ENCODE peak calls at places on chromosomes 3 and 15, in nine cellular contexts. One of them, this sample, is unnamed.

GRCh38 chr3:113948015-113948917 is 453 bp downstream of the ZDHHC23 start:
- DNase-seq in left ventricle myocardium inferior: no peak
- DNase-seq in coronary artery: peak; percentile 73
- DNase-seq in CD4-positive, alpha-beta memory T cell: peak; percentile 40
- DNase-seq in WERI-Rb-1: peak; percentile 61
- DNase-seq in cardiac muscle cell: no peak
- DNase-seq in AG04450: no peak
- DNase-seq in OCI-LY7: peak; percentile 77
- DNase-seq in SK-N-SH: peak; percentile 70
- DNase-seq in this sample: peak; percentile 26

GRCh38 chr15:92846716-92847115 is 53.4 kb upstream of the CHD2 start:
- DNase-seq in cardiac muscle cell: peak; percentile 21
- DNase-seq in left ventricle myocardium inferior: no peak
- DNase-seq in AG04450: peak; percentile 32
- DNase-seq in WERI-Rb-1: no peak
- DNase-seq in OCI-LY7: no peak
- DNase-seq in CD4-positive, alpha-beta memory T cell: no peak
- DNase-seq in coronary artery: no peak
- DNase-seq in SK-N-SH: no peak
- DNase-seq in this sample: no peak

GRCh38 chr15:95953032-95953431 is 377.5 kb upstream of the NR2F2 start:
- DNase-seq in coronary artery: no peak
- DNase-seq in AG04450: no peak
- DNase-seq in left ventricle myocardium inferior: no peak
- DNase-seq in WERI-Rb-1: no peak
- DNase-seq in cardiac muscle cell: no peak
- DNase-seq in OCI-LY7: no peak
- DNase-seq in SK-N-SH: no peak
- DNase-seq in CD4-positive, alpha-beta memory T cell: no peak
- DNase-seq in this sample: no peak

GRCh38 chr15:29698030-29698701 is 124.1 kb downstream of the TJP1 start:
- DNase-seq in SK-N-SH: no peak
- DNase-seq in OCI-LY7: no peak
- DNase-seq in cardiac muscle cell: peak; percentile 19
- DNase-seq in AG04450: peak; percentile 37
- DNase-seq in left ventricle myocardium inferior: no peak
- DNase-seq in coronary artery: no peak
- DNase-seq in WERI-Rb-1: peak; percentile 93
- DNase-seq in CD4-positive, alpha-beta memory T cell: no peak
- DNase-seq in this sample: no peak

GRCh38 chr3:52406231-52406661 is 38.7 kb downstream of the SEMA3G start:
- DNase-seq in SK-N-SH: no peak
- DNase-seq in OCI-LY7: no peak
- DNase-seq in cardiac muscle cell: no peak
- DNase-seq in left ventricle myocardium inferior: peak; percentile 12
- DNase-seq in WERI-Rb-1: no peak
- DNase-seq in CD4-positive, alpha-beta memory T cell: no peak
- DNase-seq in coronary artery: no peak
- DNase-seq in AG04450: no peak
- DNase-seq in this sample: no peak

GRCh38 chr3:52240886-52241244 is 1.9 kb upstream of the TWF2 start:
- DNase-seq in WERI-Rb-1: no peak
- DNase-seq in SK-N-SH: no peak
- DNase-seq in AG04450: no peak
- DNase-seq in OCI-LY7: no peak
- DNase-seq in CD4-positive, alpha-beta memory T cell: no peak
- DNase-seq in coronary artery: no peak
- DNase-seq in left ventricle myocardium inferior: no peak
- DNase-seq in cardiac muscle cell: no peak
- DNase-seq in this sample: peak; percentile 34

GRCh38 chr3:54965746-54966145 is 37.9 kb upstream of the LRTM1 start:
- DNase-seq in AG04450: peak; percentile 90
- DNase-seq in CD4-positive, alpha-beta memory T cell: no peak
- DNase-seq in SK-N-SH: no peak
- DNase-seq in WERI-Rb-1: no peak
- DNase-seq in OCI-LY7: no peak
- DNase-seq in left ventricle myocardium inferior: no peak
- DNase-seq in cardiac muscle cell: peak; percentile 33
- DNase-seq in coronary artery: no peak
- DNase-seq in this sample: no peak

GRCh38 chr3:134079111-134079531 is 49.4 kb upstream of the SLCO2A1 start:
- DNase-seq in left ventricle myocardium inferior: no peak
- DNase-seq in OCI-LY7: no peak
- DNase-seq in cardiac muscle cell: peak; percentile 44
- DNase-seq in SK-N-SH: no peak
- DNase-seq in CD4-positive, alpha-beta memory T cell: no peak
- DNase-seq in coronary artery: peak; percentile 63
- DNase-seq in AG04450: no peak
- DNase-seq in WERI-Rb-1: no peak
- DNase-seq in this sample: no peak

GRCh38 chr3:7779331-7779730 is 722.3 kb upstream of the LMCD1 start:
- DNase-seq in AG04450: no peak
- DNase-seq in OCI-LY7: no peak
- DNase-seq in left ventricle myocardium inferior: no peak
- DNase-seq in CD4-positive, alpha-beta memory T cell: no peak
- DNase-seq in cardiac muscle cell: peak; percentile 45
- DNase-seq in WERI-Rb-1: no peak
- DNase-seq in SK-N-SH: no peak
- DNase-seq in coronary artery: no peak
- DNase-seq in this sample: no peak
- H3K27ac ChIP-seq in AG04450: no peak overlapping the region
- H3K27ac ChIP-seq in OCI-LY7: no peak overlapping the region
- H3K27ac ChIP-seq in left ventricle myocardium inferior: no peak overlapping the region
- H3K27ac ChIP-seq in CD4-positive, alpha-beta memory T cell: no peak overlapping the region
- H3K27ac ChIP-seq in cardiac muscle cell: no peak overlapping the region
- H3K27ac ChIP-seq in WERI-Rb-1: no peak overlapping the region
- H3K27ac ChIP-seq in SK-N-SH: no peak overlapping the region
- H3K27ac ChIP-seq in coronary artery: no peak overlapping the region
- H3K27ac ChIP-seq in this sample: no peak overlapping the region

GRCh38 chr15:81292516-81293001 is 31.4 kb downstream of the STARD5 start:
- DNase-seq in CD4-positive, alpha-beta memory T cell: no peak
- DNase-seq in left ventricle myocardium inferior: no peak
- DNase-seq in AG04450: no peak
- DNase-seq in SK-N-SH: no peak
- DNase-seq in WERI-Rb-1: no peak
- DNase-seq in OCI-LY7: peak; percentile 75
- DNase-seq in cardiac muscle cell: no peak
- DNase-seq in coronary artery: no peak
- DNase-seq in this sample: peak; percentile 72

GRCh38 chr15:81296218-81296617 is 27.7 kb downstream of the STARD5 start:
- DNase-seq in left ventricle myocardium inferior: no peak
- DNase-seq in coronary artery: no peak
- DNase-seq in OCI-LY7: peak; percentile 41
- DNase-seq in SK-N-SH: no peak
- DNase-seq in CD4-positive, alpha-beta memory T cell: no peak
- DNase-seq in WERI-Rb-1: no peak
- DNase-seq in AG04450: no peak
- DNase-seq in cardiac muscle cell: no peak
- DNase-seq in this sample: no peak

GRCh38 chr15:81295466-81296145 is 28.3 kb downstream of the STARD5 start:
- DNase-seq in coronary artery: no peak
- DNase-seq in OCI-LY7: peak; percentile 45
- DNase-seq in CD4-positive, alpha-beta memory T cell: no peak
- DNase-seq in SK-N-SH: no peak
- DNase-seq in left ventricle myocardium inferior: no peak
- DNase-seq in AG04450: no peak
- DNase-seq in cardiac muscle cell: no peak
- DNase-seq in WERI-Rb-1: no peak
- DNase-seq in this sample: no peak

GRCh38 chr15:81293728-81294500 is 30.0 kb downstream of the STARD5 start:
- DNase-seq in OCI-LY7: peak; percentile 95
- DNase-seq in SK-N-SH: peak; percentile 50
- DNase-seq in WERI-Rb-1: no peak
- DNase-seq in cardiac muscle cell: no peak
- DNase-seq in left ventricle myocardium inferior: no peak
- DNase-seq in AG04450: no peak
- DNase-seq in coronary artery: no peak
- DNase-seq in CD4-positive, alpha-beta memory T cell: peak; percentile 86
- DNase-seq in this sample: peak; percentile 95

DNA sequence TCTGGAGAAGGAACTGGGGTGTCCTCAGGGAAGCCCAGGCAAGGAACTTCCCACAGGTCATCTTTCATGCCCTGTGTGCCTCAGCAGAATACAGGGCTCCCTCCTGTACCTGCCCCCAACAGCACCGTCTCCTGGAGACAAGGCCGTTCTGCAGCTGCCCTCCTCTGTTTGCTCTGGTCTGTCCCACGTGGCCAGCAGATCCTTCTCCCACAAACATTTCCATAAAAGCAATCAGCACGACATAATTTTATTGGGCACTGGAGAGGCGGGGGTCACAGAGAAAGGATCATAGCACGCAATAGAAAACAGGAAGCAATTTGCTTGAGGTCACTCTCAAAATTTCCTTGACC is 29.5 kb downstream of the STARD5 start:
- DNase-seq in SK-N-SH: no peak
- DNase-seq in OCI-LY7: peak; percentile 56
- DNase-seq in WERI-Rb-1: no peak
- DNase-seq in AG04450: no peak
- DNase-seq in CD4-positive, alpha-beta memory T cell: no peak
- DNase-seq in coronary artery: no peak
- DNase-seq in cardiac muscle cell: no peak
- DNase-seq in left ventricle myocardium inferior: no peak
- DNase-seq in this sample: no peak
- H3K27ac ChIP-seq in SK-N-SH: no peak overlapping the region
- H3K27ac ChIP-seq in OCI-LY7: peak overlapping the region; percentile 98
- H3K27ac ChIP-seq in WERI-Rb-1: no peak overlapping the region
- H3K27ac ChIP-seq in AG04450: no peak overlapping the region
- H3K27ac ChIP-seq in CD4-positive, alpha-beta memory T cell: peak overlapping the region; percentile 91
- H3K27ac ChIP-seq in coronary artery: peak overlapping the region; percentile 13
- H3K27ac ChIP-seq in cardiac muscle cell: no peak overlapping the region
- H3K27ac ChIP-seq in left ventricle myocardium inferior: peak overlapping the region; percentile 23
- H3K27ac ChIP-seq in this sample: peak overlapping the region; percentile 94

GRCh38 chr3:172203522-172204258 is 164.3 kb downstream of the FNDC3B start:
- DNase-seq in SK-N-SH: no peak
- DNase-seq in AG04450: no peak
- DNase-seq in WERI-Rb-1: no peak
- DNase-seq in CD4-positive, alpha-beta memory T cell: no peak
- DNase-seq in cardiac muscle cell: peak; percentile 38
- DNase-seq in OCI-LY7: no peak
- DNase-seq in coronary artery: no peak
- DNase-seq in left ventricle myocardium inferior: no peak
- DNase-seq in this sample: no peak

GRCh38 chr3:172202797-172203196 is 163.4 kb downstream of the FNDC3B start:
- DNase-seq in SK-N-SH: no peak
- DNase-seq in AG04450: no peak
- DNase-seq in WERI-Rb-1: no peak
- DNase-seq in OCI-LY7: no peak
- DNase-seq in coronary artery: no peak
- DNase-seq in cardiac muscle cell: no peak
- DNase-seq in left ventricle myocardium inferior: no peak
- DNase-seq in CD4-positive, alpha-beta memory T cell: no peak
- DNase-seq in this sample: no peak

GRCh38 chr3:172201990-172202318 is 162.6 kb downstream of the FNDC3B start:
- DNase-seq in coronary artery: no peak
- DNase-seq in WERI-Rb-1: no peak
- DNase-seq in SK-N-SH: no peak
- DNase-seq in left ventricle myocardium inferior: no peak
- DNase-seq in AG04450: peak; percentile 87
- DNase-seq in OCI-LY7: no peak
- DNase-seq in CD4-positive, alpha-beta memory T cell: no peak
- DNase-seq in cardiac muscle cell: peak; percentile 93
- DNase-seq in this sample: no peak

GRCh38 chr3:172201136-172201989 is 162.0 kb downstream of the FNDC3B start:
- DNase-seq in coronary artery: peak; percentile 86
- DNase-seq in AG04450: peak; percentile 86
- DNase-seq in WERI-Rb-1: no peak
- DNase-seq in SK-N-SH: peak; percentile 26
- DNase-seq in CD4-positive, alpha-beta memory T cell: no peak
- DNase-seq in cardiac muscle cell: peak; percentile 93
- DNase-seq in left ventricle myocardium inferior: peak; percentile 89
- DNase-seq in OCI-LY7: no peak
- DNase-seq in this sample: no peak

DNA sequence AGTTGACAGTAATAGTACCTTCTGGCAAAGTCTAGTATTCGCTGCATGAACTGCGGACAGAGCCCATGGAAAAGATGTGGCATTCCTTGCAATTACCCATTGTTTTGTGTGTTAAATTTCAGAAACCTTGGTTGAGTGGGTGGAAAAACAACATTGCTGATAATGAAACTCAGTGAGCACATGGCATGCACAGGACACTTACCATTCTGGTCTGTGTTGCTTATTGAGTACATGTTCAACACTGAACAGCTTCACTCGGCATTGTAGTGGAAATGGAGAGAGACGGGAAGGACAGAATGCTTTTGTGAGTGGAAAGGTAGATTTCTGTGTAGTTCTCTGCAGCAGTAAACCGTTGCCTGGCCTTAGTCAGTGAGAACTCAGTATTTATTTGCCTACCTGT is 165.3 kb downstream of the FNDC3B start:
- DNase-seq in WERI-Rb-1: no peak
- DNase-seq in SK-N-SH: no peak
- DNase-seq in CD4-positive, alpha-beta memory T cell: no peak
- DNase-seq in AG04450: no peak
- DNase-seq in cardiac muscle cell: no peak
- DNase-seq in left ventricle myocardium inferior: no peak
- DNase-seq in coronary artery: no peak
- DNase-seq in OCI-LY7: no peak
- DNase-seq in this sample: no peak
- H3K27ac ChIP-seq in WERI-Rb-1: no peak overlapping the region
- H3K27ac ChIP-seq in SK-N-SH: no peak overlapping the region
- H3K27ac ChIP-seq in CD4-positive, alpha-beta memory T cell: no peak overlapping the region
- H3K27ac ChIP-seq in AG04450: no peak overlapping the region
- H3K27ac ChIP-seq in cardiac muscle cell: no peak overlapping the region
- H3K27ac ChIP-seq in left ventricle myocardium inferior: peak overlapping the region; percentile 89
- H3K27ac ChIP-seq in coronary artery: peak overlapping the region; percentile 87
- H3K27ac ChIP-seq in OCI-LY7: no peak overlapping the region
- H3K27ac ChIP-seq in this sample: no peak overlapping the region

GRCh38 chr15:100032358-100033080 is 299.3 kb upstream of the LYSMD4 start:
- DNase-seq in cardiac muscle cell: peak; percentile 33
- DNase-seq in coronary artery: no peak
- DNase-seq in SK-N-SH: no peak
- DNase-seq in WERI-Rb-1: no peak
- DNase-seq in OCI-LY7: no peak
- DNase-seq in left ventricle myocardium inferior: no peak
- DNase-seq in AG04450: no peak
- DNase-seq in CD4-positive, alpha-beta memory T cell: no peak
- DNase-seq in this sample: no peak

GRCh38 chr15:100039994-100040393 is 301.8 kb downstream of the ADAMTS17 start:
- DNase-seq in AG04450: no peak
- DNase-seq in left ventricle myocardium inferior: no peak
- DNase-seq in WERI-Rb-1: no peak
- DNase-seq in cardiac muscle cell: no peak
- DNase-seq in OCI-LY7: no peak
- DNase-seq in coronary artery: no peak
- DNase-seq in SK-N-SH: no peak
- DNase-seq in CD4-positive, alpha-beta memory T cell: no peak
- DNase-seq in this sample: no peak

GRCh38 chr15:100034191-100034590 is 301.0 kb upstream of the LYSMD4 start:
- DNase-seq in cardiac muscle cell: no peak
- DNase-seq in AG04450: no peak
- DNase-seq in WERI-Rb-1: no peak
- DNase-seq in CD4-positive, alpha-beta memory T cell: no peak
- DNase-seq in OCI-LY7: no peak
- DNase-seq in SK-N-SH: no peak
- DNase-seq in left ventricle myocardium inferior: no peak
- DNase-seq in coronary artery: no peak
- DNase-seq in this sample: no peak

GRCh38 chr15:100033140-100033857 is 300.1 kb upstream of the LYSMD4 start:
- DNase-seq in OCI-LY7: no peak
- DNase-seq in AG04450: no peak
- DNase-seq in left ventricle myocardium inferior: no peak
- DNase-seq in SK-N-SH: no peak
- DNase-seq in cardiac muscle cell: peak; percentile 31
- DNase-seq in CD4-positive, alpha-beta memory T cell: no peak
- DNase-seq in WERI-Rb-1: no peak
- DNase-seq in coronary artery: no peak
- DNase-seq in this sample: no peak

DNA sequence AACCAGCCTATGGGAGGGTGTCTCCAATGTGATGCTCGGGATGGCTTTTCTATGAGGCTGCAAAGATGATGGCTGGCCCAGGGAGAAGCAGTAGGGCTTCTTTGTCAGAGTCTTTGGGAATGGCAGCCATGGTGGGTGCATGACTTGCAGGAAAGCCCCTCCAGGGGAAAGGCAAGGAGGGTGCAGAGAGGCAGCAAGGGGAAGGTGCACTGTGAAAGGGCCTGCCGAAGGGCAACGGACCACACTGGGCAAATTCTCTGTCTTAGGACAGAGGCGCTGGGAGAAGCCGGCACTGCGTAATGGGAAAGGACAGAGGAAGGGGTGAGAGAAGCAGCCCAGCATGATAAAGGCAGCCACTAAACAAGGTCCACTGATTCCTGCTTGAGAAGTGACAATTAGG is 302.8 kb upstream of the LYSMD4 start:
- DNase-seq in AG04450: no peak
- DNase-seq in OCI-LY7: no peak
- DNase-seq in cardiac muscle cell: no peak
- DNase-seq in WERI-Rb-1: no peak
- DNase-seq in coronary artery: no peak
- DNase-seq in left ventricle myocardium inferior: no peak
- DNase-seq in SK-N-SH: no peak
- DNase-seq in CD4-positive, alpha-beta memory T cell: no peak
- DNase-seq in this sample: no peak
- H3K27ac ChIP-seq in AG04450: no peak overlapping the region
- H3K27ac ChIP-seq in OCI-LY7: no peak overlapping the region
- H3K27ac ChIP-seq in cardiac muscle cell: no peak overlapping the region
- H3K27ac ChIP-seq in WERI-Rb-1: no peak overlapping the region
- H3K27ac ChIP-seq in coronary artery: no peak overlapping the region
- H3K27ac ChIP-seq in left ventricle myocardium inferior: no peak overlapping the region
- H3K27ac ChIP-seq in SK-N-SH: no peak overlapping the region
- H3K27ac ChIP-seq in CD4-positive, alpha-beta memory T cell: no peak overlapping the region
- H3K27ac ChIP-seq in this sample: no peak overlapping the region